ENCODE peak calls at places on chromosome 1, in seven cellular contexts. V, B, W, I, G, E and M are unnamed samples.

GRCh38 chr1:156821801-156822200 is 5.2 kb upstream of the SH2D2A start:
- DNase-seq in V (no peak), G (no peak), B (no peak), I (no peak), E (no peak), W (no peak), M (no peak)

GRCh38 chr1:161777250-161777649 is 11.1 kb downstream of the ATF6 start:
- DNase-seq in V (no peak), B (no peak), I (no peak), E (no peak), G (no peak), W (no peak), M (no peak)

GRCh38 chr1:241499910-241500309 is 19.6 kb downstream of the FH start:
- DNase-seq in B (peak; percentile 81), V (no peak), I (no peak), W (no peak), E (no peak), G (no peak), M (no peak)

GRCh38 chr1:216461466-216461865 is 38.2 kb upstream of the USH2A start:
- DNase-seq in G (no peak), I (no peak), B (no peak), W (no peak), E (no peak), V (no peak), M (no peak)

GRCh38 chr1:70737125-70737524 is 310.5 kb downstream of the PTGER3 start:
- DNase-seq in W (no peak), E (no peak), B (no peak), I (no peak), G (no peak), V (no peak), M (no peak)

GRCh38 chr1:12153181-12153785 is 13.5 kb upstream of the TNFRSF1B start:
- DNase-seq in W (peak; percentile 36), E (no peak), G (no peak), I (no peak), V (no peak), B (no peak), M (no peak)

GRCh38 chr1:151989131-151989868 is 4.4 kb downstream of the S100A10 start:
- DNase-seq in E (no peak), W (peak; percentile 79), B (no peak), V (peak; percentile 41), G (no peak), I (no peak), M (no peak)

GRCh38 chr1:21793104-21793503 is 10.2 kb upstream of the USP48 start:
- DNase-seq in B (no peak), E (no peak), V (no peak), W (no peak), I (no peak), G (no peak), M (no peak)

GRCh38 chr1:22229374-22229773 is 86.5 kb upstream of the WNT4 start:
- DNase-seq in V (no peak), W (no peak), I (no peak), E (no peak), G (no peak), B (no peak), M (no peak)

GRCh38 chr1:9306006-9306405 is 13.3 kb downstream of the SPSB1 start:
- DNase-seq in V (no peak), W (no peak), G (no peak), I (no peak), E (no peak), B (no peak), M (no peak)

GRCh38 chr1:168032048-168032447 is 95.2 kb upstream of the MPC2 start:
- DNase-seq in E (no peak), B (no peak), W (no peak), G (no peak), V (no peak), I (no peak), M (no peak)

GRCh38 chr1:235156265-235156664 is 4.8 kb downstream of the RBM34 start:
- DNase-seq in I (no peak), W (no peak), V (no peak), G (no peak), B (no peak), E (no peak), M (no peak)

GRCh38 chr1:33410091-33410701 is 20.7 kb downstream of the PHC2 start:
- DNase-seq in G (no peak), E (no peak), W (no peak), I (no peak), V (no peak), B (no peak), M (no peak)

GRCh38 chr1:43552813-43553212 is 22.1 kb downstream of the PTPRF start:
- DNase-seq in V (no peak), W (no peak), I (no peak), G (no peak), B (no peak), E (no peak), M (no peak)